ENCODE peak calls at places on chromosome 15, in five cellular contexts. V, B, I, H and L are unnamed samples. For H3K4me1, the result is how much of the 10 kb centered on the place peaks cover.

GRCh38 chr15:31262901-31263671 is 63.5 kb upstream of the KLF13 start:
- DNase-seq in B (no peak), H (peak), I (peak), V (no peak), L (no peak)

GRCh38 chr15:84023636-84024035 is 211.9 kb upstream of the GOLGA6L4 start:
- DNase-seq in B (peak), V (peak), H (peak), I (no peak), L (peak)

GRCh38 chr15:59595434-59595915 is 16.1 kb upstream of the GCNT3 start:
- DNase-seq in V (no peak), H (no peak), B (peak), I (peak), L (no peak)

GRCh38 chr15:83285284-83285978 is 967 bp upstream of the BNC1 start:
- DNase-seq in V (no peak), B (no peak), I (no peak), H (no peak), L (no peak)

GRCh38 chr15:63446260-63446659 is 58.1 kb upstream of the USP3 start:
- DNase-seq in V (no peak), B (no peak), I (no peak), H (no peak), L (no peak)

GRCh38 chr15:40452296-40453090 is 11.7 kb downstream of the BAHD1 start:
- DNase-seq in I (no peak), H (no peak), V (no peak), B (no peak), L (no peak)

GRCh38 chr15:31046759-31047359 is 54.7 kb downstream of the TRPM1 start:
- DNase-seq in B (no peak), H (no peak), I (no peak), V (no peak), L (no peak)

GRCh38 chr15:85718271-85718971 is 76.3 kb downstream of the KLHL25 start:
- DNase-seq in B (no peak), H (no peak), V (no peak), I (no peak), L (no peak)

GRCh38 chr15:63156708-63157065 is 590 bp downstream of the RPS27L start:
- DNase-seq in I (no peak), V (peak), H (peak), B (peak), L (no peak)

GRCh38 chr15:75112848-75113492 is 88.7 kb upstream of the C15orf39 start:
- DNase-seq in H (no peak), V (no peak), B (no peak), I (no peak), L (no peak)

GRCh38 chr15:91603681-91604080 is 249.8 kb upstream of the SLCO3A1 start:
- DNase-seq in B (peak), V (no peak), H (no peak), I (no peak), L (no peak)

GRCh38 chr15:52252781-52253180 is 42.8 kb downstream of the MYO5C start:
- DNase-seq in H (no peak), I (no peak), B (peak), V (no peak), L (no peak)

GRCh38 chr15:93179704-93180103 is 90.7 kb upstream of the RGMA start:
- DNase-seq in H (no peak), B (no peak), V (no peak), I (no peak), L (no peak)

GRCh38 chr15:31740203-31740602 is 290.1 kb upstream of the CHRNA7 start:
- DNase-seq in B (peak), H (no peak), I (no peak), V (no peak), L (peak)

GRCh38 chr15:69807752-69808151 is 290.0 kb downstream of the TLE3 start:
- DNase-seq in B (peak), I (no peak), H (no peak), V (no peak), L (no peak)

GRCh38 chr15:45701108-45701507 is 66.3 kb downstream of the SQOR start:
- DNase-seq in I (no peak), V (no peak), B (no peak), H (no peak), L (no peak)

GRCh38 chr15:88166330-88166993 is 90.1 kb downstream of the NTRK3 start:
- DNase-seq in B (no peak), V (no peak), H (no peak), I (no peak), L (no peak)

GRCh38 chr15:85988741-85989140 is 90.9 kb upstream of the AGBL1 start:
- DNase-seq in H (no peak), I (no peak), V (no peak), B (no peak), L (no peak)

GRCh38 chr15:83767786-83768185 is 113.9 kb downstream of the ADAMTSL3 start:
- DNase-seq in V (no peak), I (no peak), H (no peak), B (no peak), L (no peak)

GRCh38 chr15:61943992-61944391 is 116.3 kb downstream of the VPS13C start:
- DNase-seq in V (no peak), B (no peak), H (no peak), I (no peak), L (no peak)

GRCh38 chr15:43463542-43463941 is 29.4 kb downstream of the TP53BP1 start:
- DNase-seq in B (no peak), V (no peak), H (no peak), I (no peak), L (no peak)

GRCh38 chr15:78957416-78958093 is 12.7 kb upstream of the CTSH start:
- DNase-seq in I (no peak), B (no peak), H (no peak), V (no peak), L (no peak)

GRCh38 chr15:79315623-79316328 is 4.9 kb downstream of the TMED3 start:
- DNase-seq in H (no peak), I (peak), B (no peak), V (no peak), L (no peak)

GRCh38 chr15:87661952-87662351 is 594.6 kb downstream of the NTRK3 start:
- DNase-seq in I (no peak), B (no peak), H (no peak), V (no peak), L (no peak)

GRCh38 chr15:90059208-90059985 is 42.9 kb downstream of the IDH2 start:
- DNase-seq in I (peak), B (no peak), H (no peak), V (peak), L (no peak)
- H3K27ac ChIP-seq in I (peak), B (no peak), H (no peak), V (peak), L (no peak)

GRCh38 chr15:67922971-67923646 is 83.3 kb upstream of the RNU6-1 start:
- DNase-seq in V (peak), I (no peak), H (peak), B (no peak), L (no peak)

GRCh38 chr15:67923647-67923971 is 83.8 kb upstream of the RNU6-1 start:
- DNase-seq in H (peak), I (no peak), V (no peak), B (no peak), L (no peak)

GRCh38 chr15:67920524-67921240 is 80.8 kb upstream of the RNU6-1 start:
- DNase-seq in V (no peak), I (no peak), B (no peak), H (no peak), L (no peak)

GRCh38 chr15:67924359-67924974 is 84.6 kb upstream of the RNU6-1 start:
- DNase-seq in I (no peak), B (no peak), H (no peak), V (no peak), L (no peak)

GRCh38 chr15:67922106-67922505 is 82.3 kb upstream of the RNU6-1 start:
- DNase-seq in B (no peak), V (no peak), I (no peak), H (no peak), L (no peak)
- H3K4me1 ChIP-seq in B (under half), V (under half), I (half or more), H (under half), L (under half)

GRCh38 chr15:41894791-41895463 is 1.1 kb upstream of the SPTBN5 start:
- DNase-seq in H (peak), V (peak), B (peak), I (peak), L (no peak)
- H3K4me3 ChIP-seq in H (no peak), V (no peak), B (no peak), I (no peak), L (no peak)

GRCh38 chr15:48644498-48644826 is 1.0 kb downstream of the FBN1 start:
- DNase-seq in B (no peak), I (no peak), H (peak), V (no peak), L (no peak)
- H3K27ac ChIP-seq in B (peak), I (peak), H (peak), V (no peak), L (no peak)

GRCh38 chr15:67143646-67144045 is 78.2 kb downstream of the SMAD3 start:
- DNase-seq in V (no peak), H (no peak), I (no peak), B (no peak), L (no peak)
- H3K4me1 ChIP-seq in V (under half), H (under half), I (half or more), B (half or more), L (under half)

GRCh38 chr15:80405554-80405850 is 1.3 kb downstream of the ARNT2 start:
- DNase-seq in V (no peak), B (no peak), I (no peak), H (no peak), L (no peak)

GRCh38 chr15:80403712-80404056 is 498 bp upstream of the ARNT2 start:
- DNase-seq in V (no peak), H (peak), I (no peak), B (peak), L (no peak)

GRCh38 chr15:80405970-80406369 is 1.8 kb downstream of the ARNT2 start:
- DNase-seq in V (no peak), I (no peak), B (no peak), H (no peak), L (no peak)

GRCh38 chr15:80404057-80404718 is at the start of gene ARNT2:
- DNase-seq in B (peak), H (peak), I (no peak), V (no peak), L (no peak)

DNA sequence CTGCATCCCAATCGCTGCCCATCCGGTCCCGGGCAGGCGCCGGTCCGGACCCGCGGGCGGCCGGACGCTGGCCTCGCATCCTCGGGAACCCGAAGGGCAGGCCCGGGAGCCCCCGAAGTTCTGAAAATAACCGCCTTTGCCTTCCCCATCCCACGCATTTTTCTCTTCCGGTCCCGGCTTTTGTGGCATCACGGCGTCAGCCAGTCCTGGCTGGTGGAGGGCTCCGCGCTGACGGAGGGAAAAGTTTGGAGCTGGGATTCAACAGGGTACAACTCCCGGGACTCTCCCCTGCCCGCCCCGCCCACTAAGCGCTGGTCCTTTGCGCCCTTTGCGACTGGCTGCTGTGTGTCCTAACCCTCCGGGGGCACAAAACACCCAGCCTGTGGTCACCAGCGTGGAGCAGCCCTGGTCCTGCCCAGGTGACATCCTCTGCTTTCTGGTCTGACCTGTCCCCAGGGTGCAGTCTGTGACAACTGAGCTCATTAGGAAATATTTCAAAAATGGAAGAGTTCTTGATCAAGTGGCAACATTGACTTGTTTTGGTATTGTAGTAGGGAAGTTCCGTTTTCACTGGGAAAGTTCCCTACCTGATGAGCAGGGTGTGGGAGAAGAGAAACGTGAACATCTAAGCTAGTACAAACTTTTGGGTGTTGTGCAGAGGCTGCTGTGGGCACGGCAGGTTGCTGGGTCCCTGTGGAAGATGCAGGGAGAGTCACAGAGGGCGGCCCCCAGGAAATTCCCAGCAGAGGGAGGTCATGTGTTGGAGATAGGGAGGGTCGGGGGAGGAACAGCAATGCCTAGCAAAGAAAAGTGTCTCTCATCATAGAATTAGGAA is 754 bp downstream of the ARNT2 start:
- DNase-seq in I (no peak), H (peak), B (peak), V (no peak), L (no peak)
- H3K4me3 ChIP-seq in I (peak), H (peak), B (peak), V (no peak), L (peak)